ENCODE peak calls at places on chromosomes 5 and 9, in nine cellular contexts. Y is upper lobe of left lung, K is tibial nerve, M is IMR-90, U is K562, P is heart left ventricle, Z is NB4, E is esophagus squamous epithelium, C is spleen. D is an unnamed sample.

GRCh38 chr5:57117601-57118000 is 56.3 kb upstream of the GPBP1 start:
- DNase-seq in Y (no peak), K (no peak), M (no peak), U (no peak), P (no peak), Z (peak; percentile 72), E (no peak), C (no peak), D (no peak)

GRCh38 chr9:35962126-35962906 is 4.4 kb upstream of the OR2S2 start:
- DNase-seq in Y (no peak), K (no peak), M (peak; percentile 85), U (no peak), P (peak; percentile 68), Z (no peak), E (no peak), C (no peak), D (no peak)

GRCh38 chr9:18268381-18268780 is 205.6 kb upstream of the ADAMTSL1 start:
- DNase-seq in Y (no peak), K (no peak), M (peak; percentile 74), U (no peak), P (no peak), Z (no peak), E (no peak), C (no peak), D (no peak)

GRCh38 chr9:26954050-26954508 is 2.1 kb upstream of the IFT74 start:
- DNase-seq in Y (no peak), K (no peak), M (peak; percentile 23), U (peak; percentile 30), P (no peak), Z (peak; percentile 73), E (no peak), C (no peak), D (no peak)

GRCh38 chr5:171421331-171422262 is 2.1 kb downstream of the FGF18 start:
- DNase-seq in Y (no peak), K (no peak), M (no peak), U (no peak), P (peak; percentile 54), Z (no peak), E (no peak), C (peak; percentile 59), D (no peak)

GRCh38 chr9:72173080-72173479 is 23.8 kb downstream of the GDA start:
- DNase-seq in Y (no peak), K (no peak), M (no peak), U (no peak), P (no peak), Z (peak; percentile 2), E (no peak), C (no peak), D (no peak)

GRCh38 chr9:6896562-6896961 is 138.8 kb downstream of the KDM4C start:
- DNase-seq in Y (no peak), K (no peak), M (peak; percentile 34), U (peak; percentile 78), P (no peak), Z (no peak), E (no peak), C (no peak), D (no peak)

GRCh38 chr5:157143127-157143959 is 678 bp upstream of the MED7 start:
- DNase-seq in Y (peak; percentile 39), K (peak; percentile 55), M (peak; percentile 6), U (peak; percentile 32), P (no peak), Z (peak; percentile 44), E (peak; percentile 25), C (peak; percentile 85), D (peak; percentile 89)

GRCh38 chr9:81035171-81035570 is 654.2 kb downstream of the TLE1 start:
- DNase-seq in Y (no peak), K (no peak), M (peak; percentile 81), U (no peak), P (no peak), Z (no peak), E (no peak), C (no peak), D (no peak)

GRCh38 chr9:14322211-14323082 is 8.5 kb upstream of the NFIB start:
- DNase-seq in Y (peak; percentile 90), K (peak; percentile 82), M (peak; percentile 76), U (peak; percentile 92), P (peak; percentile 96), Z (peak; percentile 97), E (peak; percentile 54), C (peak; percentile 92), D (peak; percentile 98)
- TF ChIP-seq CTCF in Y (peak; percentile 64), K (peak; percentile 85), M (peak; percentile 51), U (no peak), P (peak; percentile 60), Z (no peak), E (peak; percentile 44), C (peak; percentile 65), D (no peak)

GRCh38 chr5:132662925-132663770 is 5.2 kb downstream of the IL13 start:
- DNase-seq in Y (no peak), K (no peak), M (peak; percentile 21), U (peak; percentile 71), P (no peak), Z (peak; percentile 76), E (no peak), C (peak; percentile 82), D (no peak)
- TF ChIP-seq POLR2A in Y (no peak), K (no peak), M (no peak), U (peak; percentile 38), P (no peak), Z (no peak), E (no peak), C (no peak), D (no peak)

DNA sequence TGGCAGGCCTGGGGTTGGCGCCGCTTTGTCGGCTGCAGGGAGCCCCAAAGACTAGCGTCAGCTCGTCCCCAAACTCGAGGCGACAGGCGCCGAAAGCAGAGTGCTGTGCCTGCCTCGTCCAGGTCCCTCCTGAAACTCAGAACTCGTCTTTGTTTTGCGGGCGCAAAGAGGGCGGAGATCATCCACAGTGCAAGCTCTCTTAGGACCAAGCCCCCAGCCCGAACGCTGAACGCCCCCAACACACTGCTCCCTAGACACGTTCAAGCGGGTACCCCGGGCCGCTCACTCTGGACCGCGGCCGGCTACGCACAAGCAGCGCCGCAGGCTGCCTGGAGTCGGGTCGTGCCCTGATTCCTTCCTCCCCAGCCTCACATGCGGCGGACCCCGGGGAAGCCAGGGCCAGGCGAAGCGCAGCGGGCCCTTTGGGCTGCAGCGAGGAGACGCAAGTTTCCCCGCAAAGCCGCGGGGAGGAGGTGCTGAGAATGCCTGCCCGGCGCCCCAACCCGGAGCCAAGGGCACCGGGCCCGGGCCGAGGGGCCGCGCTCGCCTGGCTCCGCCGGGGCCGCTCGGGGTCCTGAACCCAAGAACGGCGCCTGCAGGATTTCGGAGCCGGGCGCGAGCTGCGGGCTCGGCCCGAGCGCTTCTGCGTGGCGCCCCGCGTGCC is 852 bp downstream of the FSTL4 start:
- DNase-seq in Y (no peak), K (no peak), M (no peak), U (no peak), P (no peak), Z (no peak), E (no peak), C (no peak), D (no peak)
- H3K4me3 ChIP-seq in Y (peak overlapping the region; percentile 60), K (peak overlapping the region; percentile 30), M (no peak overlapping the region), U (no peak overlapping the region), P (peak overlapping the region; percentile 44), Z (no peak overlapping the region), E (peak overlapping the region; percentile 53), C (peak overlapping the region; percentile 28), D (no peak overlapping the region)

GRCh38 chr5:81854485-81854884 is 103.6 kb upstream of the SSBP2 start:
- DNase-seq in Y (no peak), K (no peak), M (no peak), U (peak; percentile 23), P (no peak), Z (no peak), E (no peak), C (no peak), D (no peak)
- TF ChIP-seq CTCF in Y (no peak), K (no peak), M (no peak), U (peak; percentile 26), P (no peak), Z (no peak), E (no peak), C (no peak), D (no peak)

DNA sequence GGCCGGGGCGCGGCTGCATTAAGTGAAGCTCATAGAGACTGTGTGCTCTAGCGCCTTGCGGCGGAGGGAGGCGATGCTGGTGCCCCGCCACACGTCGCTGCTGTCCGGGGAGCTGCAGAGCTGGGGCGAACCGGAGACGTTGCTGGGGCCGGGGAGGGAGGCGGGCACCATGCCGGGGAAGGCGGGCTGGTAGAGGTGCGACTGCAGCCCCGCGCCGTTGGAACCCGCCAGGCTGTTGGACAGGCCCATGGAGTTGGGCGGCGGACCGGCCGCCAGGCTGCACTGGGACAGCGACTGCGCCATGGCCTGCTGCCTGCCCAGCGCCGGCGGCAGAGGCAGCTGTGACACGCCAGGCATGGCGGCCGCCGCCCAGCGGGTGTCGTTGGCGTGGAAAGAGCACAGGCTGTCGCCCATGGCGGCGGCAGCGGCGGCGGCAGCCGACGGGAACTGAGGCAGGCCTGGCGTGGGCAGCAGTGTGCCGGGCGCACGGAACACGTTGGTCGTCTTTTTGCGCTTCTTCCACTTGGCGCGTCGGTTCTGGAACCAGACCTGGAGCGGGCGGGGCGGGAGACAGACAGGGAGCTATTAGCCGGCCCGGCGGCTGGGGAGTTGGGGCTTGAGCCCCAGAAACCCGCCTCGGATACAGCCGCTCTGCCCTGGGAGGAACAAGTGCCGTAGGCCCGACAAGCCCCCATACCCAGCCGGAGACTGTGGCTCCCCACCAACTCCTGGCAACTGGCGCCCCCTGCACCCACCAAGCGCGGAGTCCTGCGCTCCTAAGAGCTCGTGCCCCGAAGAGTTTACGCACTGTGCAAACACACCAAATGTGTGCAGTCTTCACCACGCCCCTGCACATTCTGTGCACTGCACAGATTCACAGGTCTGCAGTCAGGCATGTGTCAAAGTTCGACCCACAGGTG is 8.0 kb downstream of the OTP start:
- DNase-seq in Y (no peak), K (no peak), M (no peak), U (no peak), P (peak; percentile 67), Z (peak; percentile 87), E (no peak), C (peak; percentile 87), D (no peak)
- TF ChIP-seq POLR2A in Y (no peak), K (no peak), M (no peak), U (no peak), P (no peak), Z (peak; percentile 57), E (no peak), C (no peak), D (no peak)